ENCODE peak calls at places on chromosomes 7 and 10, in ten cellular contexts. F is thoracic aorta, M is HFFc6, L is astrocyte of the cerebellum, Z is astrocyte of the spinal cord, A is heart right ventricle, U is heart left ventricle, R is ascending aorta, C is epithelial cell of esophagus, P is GM20000. T is an unnamed sample.
A peak's percentile ranks its signal among the peaks of the same experiment; 100 is the strongest.

GRCh38 chr7:7181519-7182155 is 707 bp upstream of the C1GALT1 start:
- DNase-seq in M (no peak), C (peak; percentile 56), Z (no peak), L (no peak), U (peak; percentile 39), R (peak; percentile 72), A (no peak), F (no peak), P (peak; percentile 71), T (peak; percentile 43)

GRCh38 chr10:110568055-110568735 is 700 bp downstream of the SMC3 start:
- DNase-seq in R (no peak), F (peak; percentile 2), Z (peak; percentile 13), L (no peak), C (peak; percentile 20), A (no peak), P (peak; percentile 57), U (no peak), M (no peak), T (no peak)

GRCh38 chr7:95772298-95772770 is at the start of gene DYNC1I1:
- DNase-seq in A (peak; percentile 84), F (peak; percentile 9), C (peak; percentile 75), Z (peak; percentile 52), R (peak; percentile 79), U (peak; percentile 86), M (no peak), L (peak; percentile 2), P (peak; percentile 85), T (peak; percentile 78)

GRCh38 chr10:132063432-132063831 is 2.3 kb upstream of the JAKMIP3 start:
- DNase-seq in L (no peak), P (no peak), A (no peak), C (no peak), R (no peak), F (no peak), Z (no peak), M (no peak), U (no peak), T (no peak)

GRCh38 chr7:41232086-41232485 is 470.8 kb downstream of the INHBA start:
- DNase-seq in L (no peak), U (no peak), Z (no peak), A (no peak), F (no peak), R (no peak), P (no peak), M (no peak), C (peak; percentile 57), T (no peak)

GRCh38 chr7:143126146-143126545 is 5.7 kb upstream of the PIP start:
- DNase-seq in U (no peak), F (no peak), L (no peak), A (no peak), R (no peak), C (peak; percentile 68), Z (no peak), P (no peak), M (no peak), T (no peak)

GRCh38 chr7:37944737-37945054 is 24.3 kb downstream of the EPDR1 start:
- DNase-seq in R (no peak), L (no peak), C (no peak), U (no peak), A (no peak), P (no peak), F (no peak), Z (no peak), M (no peak), T (no peak)

GRCh38 chr7:14430921-14431320 is 441.5 kb upstream of the ETV1 start:
- DNase-seq in R (no peak), F (no peak), C (no peak), Z (no peak), U (no peak), L (no peak), A (no peak), M (no peak), P (no peak), T (no peak)

GRCh38 chr10:108782411-108782810 is 1140.9 kb downstream of the XPNPEP1 start:
- DNase-seq in F (no peak), M (peak; percentile 41), R (no peak), P (no peak), A (no peak), C (no peak), L (no peak), U (no peak), Z (no peak), T (no peak)

GRCh38 chr10:108785011-108785410 is 1138.3 kb downstream of the XPNPEP1 start:
- DNase-seq in Z (no peak), R (no peak), C (no peak), F (no peak), U (no peak), A (no peak), M (no peak), L (no peak), P (no peak), T (no peak)

GRCh38 chr10:108787932-108788331 is 1135.4 kb downstream of the XPNPEP1 start:
- DNase-seq in A (no peak), F (no peak), Z (peak; percentile 50), R (no peak), L (no peak), C (peak; percentile 32), M (peak; percentile 74), U (no peak), P (no peak), T (no peak)

GRCh38 chr10:108784534-108784933 is 1138.8 kb downstream of the XPNPEP1 start:
- DNase-seq in M (no peak), L (no peak), F (no peak), A (no peak), P (no peak), U (no peak), C (no peak), R (no peak), Z (no peak), T (no peak)

DNA sequence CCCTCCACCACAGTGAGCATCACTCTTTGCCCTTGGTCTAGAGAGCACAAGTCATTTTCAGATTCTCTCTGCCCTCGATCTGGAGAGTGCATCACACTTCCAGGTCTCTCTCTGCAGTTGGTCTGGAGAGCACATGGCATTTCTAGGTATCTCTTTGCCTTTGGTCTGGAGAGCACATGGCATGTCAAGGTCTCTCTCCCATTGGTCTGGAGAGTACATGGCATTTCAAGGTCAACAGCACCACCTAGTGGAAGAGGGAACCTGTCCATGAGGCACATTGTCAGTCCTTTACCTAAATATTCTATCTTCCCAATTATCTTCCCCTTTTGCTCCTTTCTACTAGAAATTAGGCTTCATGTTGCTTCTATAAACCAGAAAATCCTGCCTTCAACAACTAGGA is 1139.4 kb downstream of the XPNPEP1 start:
- DNase-seq in A (no peak), U (no peak), Z (peak; percentile 50), P (peak; percentile 33), L (peak; percentile 22), R (no peak), C (peak; percentile 52), F (no peak), M (peak; percentile 43), T (no peak)
- TF ChIP-seq CTCF in A (no peak), U (no peak), Z (peak; percentile 49), P (peak; percentile 21), L (peak; percentile 41), R (no peak), C (peak; percentile 21), F (no peak), M (peak; percentile 72), T (peak; percentile 13)

DNA sequence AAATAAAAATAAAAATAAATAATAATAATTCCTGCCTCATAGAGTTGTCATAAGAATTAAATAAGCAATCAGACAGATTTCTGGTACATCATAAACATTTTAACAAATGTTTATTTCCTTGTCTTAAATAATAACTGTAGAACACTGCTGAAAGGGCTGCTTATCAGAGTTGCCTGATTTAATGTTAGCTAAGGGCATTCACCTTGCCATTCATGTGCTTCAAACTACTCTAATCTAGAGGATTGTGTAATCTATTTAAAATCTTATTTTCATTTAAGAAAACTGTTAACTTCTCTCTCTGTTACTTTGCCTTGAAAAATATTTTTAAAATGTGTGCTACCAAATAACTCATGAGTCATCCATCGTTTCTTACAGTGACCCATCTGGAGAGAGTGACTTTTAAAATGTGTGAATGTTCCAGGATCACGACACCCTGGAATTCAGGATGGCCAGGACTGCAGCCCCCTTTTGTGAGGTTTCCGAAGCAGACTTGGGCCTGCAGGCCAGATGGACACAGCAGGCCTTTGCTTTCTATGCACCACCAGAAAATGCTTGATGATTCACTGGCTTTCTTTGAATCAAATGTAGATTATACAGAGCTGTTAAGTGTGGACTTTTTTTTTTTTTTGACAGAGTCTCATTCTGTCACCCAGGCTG is 109.1 kb upstream of the TNS3 start:
- DNase-seq in F (no peak), A (no peak), P (no peak), Z (peak; percentile 67), L (peak; percentile 31), U (no peak), M (peak; percentile 49), R (no peak), C (no peak), T (peak; percentile 56)
- TF ChIP-seq CTCF in F (no peak), A (no peak), P (no peak), Z (no peak), L (no peak), U (no peak), M (no peak), R (no peak), C (no peak), T (no peak)

DNA sequence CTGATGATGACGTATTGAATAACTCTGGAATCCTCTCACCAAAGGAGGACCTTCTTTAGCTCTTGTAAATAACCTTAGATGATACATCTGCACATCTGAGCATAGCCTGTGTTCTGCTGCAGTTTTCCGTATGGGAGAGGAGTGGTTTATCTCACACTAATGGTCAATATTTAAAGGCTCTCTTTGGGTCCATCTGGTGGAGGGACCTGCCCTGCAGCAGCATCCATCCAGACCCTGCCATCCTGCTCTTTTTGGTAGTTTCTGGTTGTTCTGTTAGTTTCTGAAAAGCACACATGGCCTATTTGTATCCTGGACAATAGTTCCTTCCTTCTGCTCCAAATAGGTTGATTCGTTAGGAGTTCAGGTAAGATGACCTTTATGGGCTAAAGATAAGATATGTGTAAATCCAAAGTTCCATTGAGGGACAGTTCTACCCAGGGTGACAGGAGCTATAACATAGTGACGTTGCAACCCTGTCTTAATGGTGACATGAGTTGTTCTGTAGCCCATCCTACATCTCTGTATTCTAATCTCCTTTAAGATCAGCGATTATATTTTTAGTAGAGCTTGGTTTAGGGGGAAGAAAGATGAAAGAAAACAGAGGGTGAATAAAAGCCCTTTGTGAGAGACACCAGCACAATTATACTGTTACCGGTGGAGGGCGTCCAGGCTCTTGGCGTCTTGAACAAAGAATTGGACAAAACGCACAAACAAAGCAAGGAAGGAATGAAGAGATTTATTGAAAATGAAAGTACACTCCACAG is 60.0 kb upstream of the KLF14 start:
- DNase-seq in F (no peak), M (peak; percentile 31), L (peak; percentile 39), Z (peak; percentile 51), C (peak; percentile 26), P (no peak), A (no peak), R (no peak), U (no peak), T (no peak)
- TF ChIP-seq CTCF in F (no peak), M (peak; percentile 32), L (peak; percentile 36), Z (peak; percentile 36), C (peak; percentile 9), P (no peak), A (no peak), R (no peak), U (no peak), T (no peak)

DNA sequence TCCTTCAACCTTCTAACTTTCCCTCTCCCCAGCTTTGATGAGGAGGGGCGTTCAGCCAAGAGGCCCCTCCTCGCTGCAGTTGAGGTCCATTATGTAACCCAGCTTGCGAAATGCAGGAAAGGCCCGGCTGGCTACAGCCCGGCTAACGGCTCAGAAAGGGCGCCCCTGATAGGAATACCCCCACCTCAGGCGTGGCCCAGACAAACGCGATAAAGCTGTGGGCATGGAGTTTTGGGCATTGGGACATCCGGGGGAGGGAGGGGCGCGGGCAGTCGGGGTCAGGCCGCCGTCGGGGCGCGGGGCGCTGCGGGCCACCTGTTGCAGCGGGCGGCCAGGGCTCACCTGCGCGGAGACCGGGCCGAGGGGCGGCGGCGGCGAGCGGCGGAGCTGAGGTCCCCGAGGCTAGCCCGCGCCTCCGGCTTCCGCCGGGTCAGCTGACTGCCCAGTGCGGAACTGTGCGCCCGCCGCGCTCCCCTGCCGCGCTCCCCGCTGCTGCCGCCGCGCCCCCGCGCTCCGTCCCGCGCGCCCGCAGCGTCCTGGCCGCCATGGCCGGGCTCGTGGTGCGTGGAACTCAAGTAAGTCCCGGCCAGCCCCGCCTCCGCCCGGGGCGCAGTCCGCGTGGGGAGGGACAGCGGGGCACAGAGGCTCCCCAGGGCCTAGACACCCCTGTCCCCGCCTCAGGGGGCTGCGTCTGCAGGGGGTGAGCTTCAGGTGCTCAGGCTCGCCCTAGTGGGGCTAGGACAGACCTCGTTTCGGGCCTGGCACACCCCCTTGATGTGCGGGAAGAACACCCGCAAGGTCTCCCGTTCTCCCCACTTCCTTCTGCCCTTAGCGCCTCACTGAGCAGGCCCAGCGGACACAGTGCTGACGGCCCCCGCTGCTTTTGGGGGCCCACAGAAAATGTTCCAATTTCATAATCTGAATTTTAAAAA is at the start of gene LRMDA:
- DNase-seq in M (no peak), L (no peak), C (peak; percentile 45), P (peak; percentile 70), A (peak; percentile 56), R (peak; percentile 71), U (peak; percentile 64), Z (no peak), F (no peak), T (peak; percentile 78)
- TF ChIP-seq CTCF in M (no peak), L (no peak), C (no peak), P (no peak), A (no peak), R (no peak), U (no peak), Z (no peak), F (no peak), T (peak; percentile 4)

T was measured in adrenal gland.